ENCODE peak calls at places on chromosomes 13 and 19, in five cellular contexts. W is HepG2, F is K562, D is A549, K is GM12878. M is an unnamed sample.

GRCh38 chr19:47084879-47085439 is 28.6 kb downstream of the ZC3H4 start:
- DNase-seq in W (no peak), F (no peak), D (no peak), K (no peak), M (no peak)

GRCh38 chr19:14091086-14091884 is 734 bp upstream of the SAMD1 start:
- DNase-seq in W (peak), F (peak), D (peak), K (no peak), M (peak)

GRCh38 chr13:37473035-37473434 is 125.5 kb downstream of the POSTN start:
- DNase-seq in W (no peak), F (peak), D (no peak), K (no peak), M (no peak)

GRCh38 chr13:90070362-90070761 is 1277.1 kb upstream of the MIR17HG start:
- DNase-seq in W (peak), F (no peak), D (no peak), K (no peak), M (no peak)

GRCh38 chr13:78241278-78241919 is 322.8 kb upstream of the EDNRB start:
- DNase-seq in W (peak), F (peak), D (peak), K (no peak), M (peak)

GRCh38 chr19:10975374-10976036 is 14.7 kb downstream of the SMARCA4 start:
- DNase-seq in W (no peak), F (no peak), D (no peak), K (no peak), M (peak)

GRCh38 chr19:45876411-45877197 is 9.3 kb downstream of the IRF2BP1 start:
- DNase-seq in W (peak), F (peak), D (no peak), K (no peak), M (peak)

GRCh38 chr19:310781-311496 is 19.7 kb upstream of the PLPP2 start:
- DNase-seq in W (no peak), F (no peak), D (no peak), K (no peak), M (no peak)

GRCh38 chr13:89239361-89240127 is 1568.4 kb downstream of the SLITRK5 start:
- DNase-seq in W (no peak), F (no peak), D (no peak), K (no peak), M (no peak)

GRCh38 chr13:44212633-44213387 is 160.8 kb upstream of the SERP2 start:
- DNase-seq in W (no peak), F (no peak), D (no peak), K (no peak), M (no peak)

GRCh38 chr19:51327066-51327985 is 14.6 kb downstream of the VSIG10L start:
- DNase-seq in W (peak), F (peak), D (peak), K (no peak), M (peak)

GRCh38 chr13:23707674-23708073 is 137.5 kb downstream of the TNFRSF19 start:
- DNase-seq in W (no peak), F (peak), D (no peak), K (no peak), M (peak)

GRCh38 chr19:18401580-18402112 is 4.2 kb upstream of the LRRC25 start:
- DNase-seq in W (peak), F (peak), D (no peak), K (no peak), M (no peak)

GRCh38 chr19:33441277-33441699 is 67.8 kb downstream of the CEBPG start:
- DNase-seq in W (no peak), F (no peak), D (no peak), K (no peak), M (no peak)

GRCh38 chr19:45569619-45570421 is 14.8 kb downstream of the OPA3 start:
- DNase-seq in W (peak), F (peak), D (peak), K (no peak), M (peak)

GRCh38 chr19:7832781-7833180 is 2.8 kb downstream of the EVI5L start:
- DNase-seq in W (no peak), F (no peak), D (no peak), K (no peak), M (peak)

GRCh38 chr13:21413013-21413412 is 46.1 kb downstream of the ZDHHC20 start:
- DNase-seq in W (no peak), F (no peak), D (no peak), K (no peak), M (peak)

GRCh38 chr13:53126803-53127202 is 98.2 kb downstream of the OLFM4 start:
- DNase-seq in W (no peak), F (no peak), D (no peak), K (no peak), M (no peak)

GRCh38 chr19:38793186-38793585 is 4.2 kb downstream of the LGALS7B start:
- DNase-seq in W (no peak), F (no peak), D (no peak), K (no peak), M (no peak)

GRCh38 chr19:10191347-10191746 is 3.4 kb downstream of the DNMT1 start:
- DNase-seq in W (peak), F (no peak), D (no peak), K (no peak), M (peak)

GRCh38 chr13:23903906-23904280 is 6.6 kb upstream of the C1QTNF9B start:
- DNase-seq in W (no peak), F (no peak), D (no peak), K (no peak), M (no peak)

GRCh38 chr19:16470541-16470910 is 1.2 kb downstream of the EPS15L1 start:
- DNase-seq in W (no peak), F (no peak), D (no peak), K (no peak), M (no peak)

GRCh38 chr19:33778089-33778791 is 18.4 kb upstream of the KCTD15 start:
- DNase-seq in W (peak), F (peak), D (peak), K (peak), M (peak)

GRCh38 chr13:47858042-47858677 is 142.9 kb downstream of the SUCLA2 start:
- DNase-seq in W (peak), F (no peak), D (no peak), K (no peak), M (no peak)

GRCh38 chr19:15264061-15264932 is 32.0 kb upstream of the EPHX3 start:
- DNase-seq in W (peak), F (peak), D (peak), K (no peak), M (peak)

GRCh38 chr13:107296804-107297203 is 728.9 kb upstream of the ARGLU1 start:
- DNase-seq in W (no peak), F (no peak), D (no peak), K (no peak), M (no peak)

GRCh38 chr13:73657821-73658540 is 476.2 kb downstream of the KLF12 start:
- DNase-seq in W (no peak), F (no peak), D (no peak), K (no peak), M (no peak)

GRCh38 chr13:83941669-83942335 is 59.5 kb upstream of the SLITRK1 start:
- DNase-seq in W (peak), F (no peak), D (no peak), K (no peak), M (no peak)

GRCh38 chr13:106603568-106603967 is 35.6 kb upstream of the ARGLU1 start:
- DNase-seq in W (no peak), F (no peak), D (no peak), K (no peak), M (no peak)

GRCh38 chr19:55605637-55606470 is at the start of gene ZNF865:
- DNase-seq in W (peak), F (peak), D (peak), K (peak), M (peak)

GRCh38 chr13:33040116-33040515 is 23.9 kb downstream of the KL start:
- DNase-seq in W (no peak), F (no peak), D (no peak), K (no peak), M (no peak)

GRCh38 chr19:48113190-48113917 is 2.7 kb upstream of the PLA2G4C start:
- DNase-seq in W (no peak), F (no peak), D (no peak), K (no peak), M (no peak)

GRCh38 chr13:33352023-33352422 is 66.5 kb upstream of the STARD13 start:
- DNase-seq in W (peak), F (no peak), D (no peak), K (no peak), M (no peak)

GRCh38 chr13:80337011-80337688 is 3.8 kb downstream of the SPRY2 start:
- DNase-seq in W (no peak), F (no peak), D (no peak), K (no peak), M (no peak)

GRCh38 chr19:37977391-37977790 is 70.4 kb downstream of the SIPA1L3 start:
- DNase-seq in W (no peak), F (no peak), D (no peak), K (no peak), M (no peak)

GRCh38 chr19:37855098-37855497 is 51.3 kb downstream of the WDR87 start:
- DNase-seq in W (no peak), F (no peak), D (no peak), K (no peak), M (peak)

GRCh38 chr13:111336666-111337065 is 16.2 kb downstream of the TEX29 start:
- DNase-seq in W (no peak), F (no peak), D (no peak), K (no peak), M (no peak)
- H3K27ac ChIP-seq in W (no peak), F (no peak), D (no peak), K (no peak), M (no peak)

DNA sequence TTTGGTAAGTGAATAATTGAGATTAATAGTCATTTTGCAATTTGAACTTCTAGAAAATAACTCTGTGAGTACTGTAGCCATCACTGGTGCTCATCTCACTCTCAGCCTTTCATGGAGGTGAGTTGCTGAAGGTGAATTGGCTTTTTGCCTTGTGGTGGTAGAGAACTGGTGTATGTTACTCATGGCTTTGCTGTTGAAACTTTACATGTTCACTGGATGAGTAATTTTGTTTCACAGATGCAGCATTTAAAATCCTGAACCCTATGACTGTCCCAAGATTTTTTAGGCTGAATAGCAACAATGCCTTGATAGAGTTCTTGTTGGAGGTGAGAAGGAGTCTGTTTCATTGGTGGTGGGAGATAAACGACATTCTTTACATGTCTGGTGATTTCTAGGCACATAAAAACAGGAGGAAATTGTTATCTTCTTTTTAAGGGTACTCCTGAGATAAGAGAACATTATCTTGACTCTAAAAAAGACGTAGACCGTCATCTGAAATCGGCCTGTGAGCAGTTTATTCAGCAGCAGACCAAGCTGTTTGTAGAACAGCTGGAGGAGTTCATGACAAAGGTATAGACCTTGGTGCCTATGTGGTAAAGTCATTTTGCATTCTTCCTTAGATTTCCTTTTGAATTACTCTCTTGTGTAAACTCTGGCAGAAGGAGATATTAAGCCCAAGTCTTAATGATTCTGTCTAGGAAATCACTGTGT is 53.9 kb downstream of the COG3 start:
- DNase-seq in W (no peak), F (no peak), D (no peak), K (no peak), M (peak)
- TF ChIP-seq MYC in W (no peak), F (no peak), D (no peak), K (no peak), M (no peak)

DNA sequence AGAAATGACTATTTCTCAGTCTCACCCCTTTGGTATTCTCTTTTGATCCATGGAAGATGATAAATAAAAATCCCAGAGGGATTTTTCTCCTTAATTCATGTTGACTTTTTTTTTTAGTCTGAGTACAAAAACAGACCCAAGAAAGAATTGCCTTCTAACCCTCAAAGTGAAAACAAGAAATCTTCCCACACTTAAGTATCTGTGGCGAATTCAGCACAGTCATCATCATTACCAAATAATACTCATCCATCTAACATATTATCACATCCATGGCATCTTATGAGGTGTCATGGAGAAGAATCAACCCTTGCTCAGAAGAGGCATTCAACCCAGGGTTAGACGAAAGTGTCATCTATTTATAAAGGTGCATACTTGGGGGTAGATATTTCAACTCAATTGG is 102.0 kb downstream of the FLT1 start:
- DNase-seq in W (no peak), F (no peak), D (no peak), K (no peak), M (no peak)
- H3K27ac ChIP-seq in W (no peak), F (no peak), D (no peak), K (no peak), M (peak)

DNA sequence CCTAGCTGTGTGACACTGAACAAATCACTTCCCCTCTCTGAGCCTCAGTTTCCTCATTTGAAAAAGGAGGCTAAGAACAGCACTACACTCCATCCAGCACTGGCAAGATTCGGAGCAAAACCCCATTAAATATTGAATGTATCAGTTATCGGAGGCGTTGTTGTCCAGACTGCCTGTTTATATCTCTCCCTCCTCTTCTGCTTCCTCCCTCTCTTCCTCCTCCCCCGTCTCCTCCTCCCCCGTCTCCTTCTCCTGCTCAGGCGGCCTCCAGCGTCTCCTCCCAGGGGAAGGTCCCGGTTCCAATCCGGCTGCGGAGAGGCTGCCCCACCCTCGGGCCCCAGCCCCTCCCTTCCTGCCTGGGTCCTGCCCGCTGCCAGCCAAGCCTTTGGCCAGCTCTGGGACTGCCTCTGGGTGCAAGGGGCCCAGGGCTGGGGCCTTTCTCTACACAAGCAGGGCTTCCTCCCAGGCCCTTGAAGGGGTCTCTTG is 2.0 kb downstream of the RRAS start:
- DNase-seq in W (no peak), F (peak), D (peak), K (no peak), M (peak)
- TF ChIP-seq MYC in W (no peak), F (no peak), D (no peak), K (no peak), M (no peak)

GRCh38 chr13:50404769-50405168 is 389.5 kb downstream of the KCNRG start:
- DNase-seq in W (no peak), F (no peak), D (no peak), K (no peak), M (no peak)

GRCh38 chr13:50403311-50403710 is 388.1 kb downstream of the KCNRG start:
- DNase-seq in W (peak), F (no peak), D (no peak), K (no peak), M (no peak)

GRCh38 chr13:50400930-50401553 is 385.8 kb downstream of the KCNRG start:
- DNase-seq in W (peak), F (no peak), D (no peak), K (no peak), M (peak)

GRCh38 chr13:50400035-50400726 is 384.9 kb downstream of the KCNRG start:
- DNase-seq in W (no peak), F (no peak), D (no peak), K (no peak), M (peak)

GRCh38 chr13:50401721-50402510 is 386.7 kb downstream of the KCNRG start:
- DNase-seq in W (no peak), F (no peak), D (no peak), K (no peak), M (no peak)
- H3K27ac ChIP-seq in W (no peak), F (no peak), D (no peak), K (no peak), M (no peak)

GRCh38 chr13:109870281-109871017 is 84.1 kb upstream of the IRS2 start:
- DNase-seq in W (no peak), F (no peak), D (no peak), K (no peak), M (no peak)
- TF ChIP-seq MYC in W (no peak), F (no peak), D (no peak), K (no peak), M (no peak)